ENCODE peak calls at places on chromosomes 12 and 14, in nine cellular contexts. B is GM04504; J is SW 1271; N is stimulated activated CD8-positive, alpha-beta memory T cell treated with anti-CD3 and anti-CD28 coated beads, Interleukin-2, amount 100 ng/mL, for 1 hour; H is GM12891; E is activated CD4-positive, CD25-positive, alpha-beta regulatory T cell treated with anti-CD3 and anti-CD28 coated beads, Interleukin-2, amount 50 U/mL, for 72 hours; T is DMS153; O is KG1; L is OCI-M1. V is an unnamed sample.

GRCh38 chr12:99130808-99131538 is 485.9 kb downstream of the APAF1 start:
- DNase-seq in B (no peak), J (no peak), N (no peak), H (no peak), E (no peak), T (no peak), O (no peak), L (peak; percentile 3), V (no peak)

GRCh38 chr14:58541623-58542022 is 96.1 kb upstream of the DACT1 start:
- DNase-seq in B (no peak), J (no peak), N (no peak), H (no peak), E (no peak), T (no peak), O (no peak), L (no peak), V (no peak)

GRCh38 chr12:64181504-64182291 is 40.4 kb downstream of the KICS2 start:
- DNase-seq in B (peak; percentile 95), J (peak; percentile 94), N (no peak), H (no peak), E (no peak), T (peak; percentile 13), O (no peak), L (peak; percentile 29), V (no peak)

GRCh38 chr12:111446044-111446581 is 40.4 kb downstream of the SH2B3 start:
- DNase-seq in B (no peak), J (no peak), N (no peak), H (no peak), E (no peak), T (peak; percentile 58), O (no peak), L (no peak), V (no peak)

GRCh38 chr12:131066886-131067490 is 113.3 kb downstream of the ADGRD1 start:
- DNase-seq in B (no peak), J (no peak), N (no peak), H (no peak), E (no peak), T (no peak), O (no peak), L (no peak), V (no peak)

GRCh38 chr14:51554953-51555352 is 96.8 kb upstream of the FRMD6 start:
- DNase-seq in B (peak; percentile 42), J (peak; percentile 39), N (no peak), H (no peak), E (no peak), T (no peak), O (no peak), L (no peak), V (no peak)

GRCh38 chr14:39109893-39110715 is 4.0 kb upstream of the GEMIN2 start:
- DNase-seq in B (no peak), J (no peak), N (no peak), H (no peak), E (no peak), T (no peak), O (no peak), L (no peak), V (no peak)

GRCh38 chr14:85252011-85252410 is 277.9 kb upstream of the FLRT2 start:
- DNase-seq in B (peak; percentile 48), J (peak; percentile 2), N (no peak), H (no peak), E (no peak), T (no peak), O (no peak), L (no peak), V (no peak)

GRCh38 chr12:65614259-65614658 is 210.0 kb upstream of the HMGA2 start:
- DNase-seq in B (no peak), J (no peak), N (no peak), H (no peak), E (no peak), T (no peak), O (no peak), L (no peak), V (no peak)

GRCh38 chr12:15861404-15861803 is 20.8 kb upstream of the STRAP start:
- DNase-seq in B (no peak), J (no peak), N (no peak), H (no peak), E (no peak), T (no peak), O (no peak), L (no peak), V (no peak)

V was measured in NCI-H1048.